ENCODE peak calls at places on chromosome 1, in four cellular contexts. Y is HepG2, B is HEK293T, I is K562. V is an unnamed sample.

GRCh38 chr1:167784876-167785550 is 63.2 kb downstream of the MPZL1 start:
- DNase-seq in Y (no peak), B (no peak), I (no peak), V (no peak)

GRCh38 chr1:27634982-27635362 is at the start of gene FGR:
- DNase-seq in Y (no peak), B (no peak), I (no peak), V (no peak)

GRCh38 chr1:29196863-29197589 is 15.3 kb upstream of the SRSF4 start:
- DNase-seq in Y (no peak), B (no peak), I (no peak), V (no peak)

GRCh38 chr1:40014812-40015594 is 25.5 kb upstream of the CAP1 start:
- DNase-seq in Y (no peak), B (no peak), I (no peak), V (no peak)

GRCh38 chr1:84117868-84118267 is 26.2 kb upstream of the PRKACB start:
- DNase-seq in Y (no peak), B (no peak), I (no peak), V (no peak)

GRCh38 chr1:201461783-201462441 is 7.1 kb downstream of the PHLDA3 start:
- DNase-seq in Y (peak), B (peak), I (peak), V (no peak)

GRCh38 chr1:151314137-151314875 is 12.9 kb downstream of the PI4KB start:
- DNase-seq in Y (peak), B (no peak), I (no peak), V (no peak)

GRCh38 chr1:62685431-62685859 is 2.7 kb downstream of the DOCK7 start:
- DNase-seq in Y (no peak), B (no peak), I (peak), V (no peak)

GRCh38 chr1:93672069-93672468 is 9.6 kb downstream of the BCAR3 start:
- DNase-seq in Y (no peak), B (no peak), I (peak), V (no peak)

GRCh38 chr1:53305650-53306049 is 22.2 kb downstream of the LRP8 start:
- DNase-seq in Y (no peak), B (no peak), I (no peak), V (no peak)

GRCh38 chr1:53306168-53306567 is 21.7 kb downstream of the LRP8 start:
- DNase-seq in Y (no peak), B (no peak), I (no peak), V (no peak)

GRCh38 chr1:53303175-53303574 is 24.7 kb downstream of the LRP8 start:
- DNase-seq in Y (no peak), B (no peak), I (no peak), V (no peak)

GRCh38 chr1:53304527-53304926 is 23.3 kb downstream of the LRP8 start:
- DNase-seq in Y (no peak), B (no peak), I (no peak), V (no peak)

DNA sequence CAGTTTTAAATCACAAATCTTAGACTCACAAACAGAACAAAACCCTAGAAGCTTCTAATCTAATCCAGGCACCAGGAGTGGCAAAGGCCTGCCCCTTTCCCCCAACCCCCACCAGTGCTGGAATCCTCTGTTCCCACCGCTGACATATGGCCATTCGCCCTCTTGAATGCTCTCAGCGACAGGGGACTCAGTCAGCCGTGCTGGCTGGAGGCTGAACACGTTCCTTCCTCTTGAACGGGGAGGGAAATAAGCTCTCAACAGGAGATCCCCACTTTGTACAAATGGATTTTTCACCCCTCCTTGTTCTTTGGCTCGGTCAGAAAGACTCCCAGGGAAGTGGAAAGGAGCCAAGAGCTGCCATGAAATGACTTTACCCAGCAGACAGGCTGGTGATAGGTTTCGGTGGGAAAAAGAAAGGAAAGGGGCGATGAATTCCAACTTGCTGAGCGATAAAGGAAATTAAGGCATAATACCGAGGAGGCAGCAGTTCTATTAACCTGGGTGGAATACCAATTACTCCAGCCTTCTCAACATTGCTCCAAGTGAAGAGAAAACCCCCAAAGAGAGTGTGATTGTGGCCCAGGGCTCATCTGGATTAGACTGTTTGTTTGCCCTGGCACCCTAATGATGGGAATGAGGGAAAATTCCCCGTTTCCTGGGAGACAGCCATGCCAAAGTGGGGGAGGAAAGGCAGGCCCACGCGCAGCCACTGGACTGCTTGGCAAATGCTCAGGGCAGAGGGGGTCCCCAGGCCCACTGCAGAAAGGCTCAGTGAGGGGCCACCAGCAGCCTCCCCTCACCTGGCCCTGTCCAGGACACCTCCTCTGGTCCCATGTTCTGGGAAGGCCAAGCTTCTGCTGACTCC is 24.0 kb downstream of the LRP8 start:
- DNase-seq in Y (no peak), B (no peak), I (no peak), V (no peak)
- TF ChIP-seq ELF4 in Y (no peak), B (no peak), I (no peak), V (no peak)

GRCh38 chr1:226063362-226064167 is 1.0 kb downstream of the H3-3A start:
- DNase-seq in Y (peak), B (no peak), I (no peak), V (peak)

GRCh38 chr1:226064816-226065248 is 2.3 kb downstream of the H3-3A start:
- DNase-seq in Y (peak), B (peak), I (no peak), V (no peak)

GRCh38 chr1:226062558-226063361 is at the start of gene H3-3A:
- DNase-seq in Y (peak), B (peak), I (peak), V (peak)

GRCh38 chr1:226066415-226067077 is 4.0 kb downstream of the H3-3A start:
- DNase-seq in Y (no peak), B (no peak), I (no peak), V (no peak)

GRCh38 chr1:226064168-226064815 is 1.8 kb downstream of the H3-3A start:
- DNase-seq in Y (peak), B (no peak), I (no peak), V (no peak)
- TF ChIP-seq ELF4 in Y (no peak), B (peak), I (no peak), V (no peak)

DNA sequence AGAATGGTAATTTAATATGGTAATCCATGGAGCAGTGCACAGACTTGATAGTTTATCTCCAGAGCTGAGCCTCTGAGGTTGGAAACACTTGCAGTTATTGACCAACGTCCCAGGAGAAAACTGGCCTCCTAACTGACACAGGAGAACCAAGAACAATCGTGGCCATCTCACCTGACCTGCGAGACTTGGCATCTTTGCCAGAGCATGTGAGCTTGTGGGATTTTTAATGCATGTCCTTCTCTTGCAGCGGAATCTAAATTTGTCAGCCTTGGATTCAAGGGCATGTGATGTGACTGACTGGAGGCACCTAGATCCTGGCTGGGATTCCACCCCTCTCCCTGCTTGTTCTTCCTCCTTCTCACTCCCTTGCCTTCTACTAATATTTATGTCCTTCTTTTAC is 27.8 kb upstream of the SLC26A9 start:
- DNase-seq in Y (no peak), B (no peak), I (no peak), V (no peak)
- TF ChIP-seq ELF4 in Y (no peak), B (no peak), I (no peak), V (no peak)

GRCh38 chr1:111471012-111471411 is 2.8 kb upstream of the C1orf162 start:
- DNase-seq in Y (no peak), B (no peak), I (no peak), V (no peak)
- TF ChIP-seq ELF4 in Y (no peak), B (no peak), I (no peak), V (no peak)

DNA sequence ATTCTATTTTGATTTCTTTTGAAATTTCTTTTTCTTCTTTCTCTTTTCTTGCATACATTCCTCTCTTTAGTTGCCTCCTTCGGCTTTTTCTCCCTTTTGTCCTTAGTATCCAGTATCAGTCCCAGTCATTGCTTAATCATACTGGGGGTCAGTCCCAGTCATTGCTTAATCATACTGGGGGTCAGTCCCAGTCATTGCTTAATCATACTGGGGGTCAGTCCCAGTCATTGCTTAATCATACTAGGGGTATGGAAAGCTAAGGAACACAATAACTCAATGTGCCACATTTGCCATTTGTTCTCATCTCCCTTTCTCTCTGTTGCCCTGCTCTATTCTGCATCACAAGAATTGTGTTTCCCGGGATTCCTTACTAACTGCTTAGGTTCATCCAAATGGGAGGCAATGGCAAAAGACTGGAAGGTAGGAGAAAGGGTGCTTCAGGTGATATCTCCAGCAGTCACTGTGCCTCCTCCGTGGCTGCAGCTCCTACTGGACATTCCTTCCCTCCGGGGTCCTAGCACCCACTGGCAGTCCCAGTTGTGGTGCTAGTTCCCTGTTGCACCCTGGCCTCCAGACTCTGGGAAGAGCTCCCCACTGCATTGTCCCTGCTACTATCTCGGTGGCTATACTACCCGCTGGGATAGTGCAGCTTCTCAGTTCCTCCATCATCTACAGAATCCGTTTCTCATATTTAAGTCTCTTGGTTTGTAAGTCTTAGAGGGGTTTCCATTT is 32.6 kb upstream of the LAMC1 start:
- DNase-seq in Y (no peak), B (no peak), I (no peak), V (no peak)
- TF ChIP-seq ELF4 in Y (no peak), B (no peak), I (no peak), V (no peak)

GRCh38 chr1:35605071-35605881 is 32.2 kb downstream of the TFAP2E start:
- DNase-seq in Y (no peak), B (no peak), I (no peak), V (no peak)
- TF ChIP-seq ELF4 in Y (no peak), B (no peak), I (no peak), V (no peak)

V was measured in WTC11.